ENCODE peak calls at places on chromosomes 12 and 14, in four cellular contexts. X is AG10803, P is adrenal gland, T is small intestine. U is an unnamed sample.

GRCh38 chr12:58359084-58359483 is 417.7 kb downstream of the ATP23 start:
- DNase-seq in X (peak), P (no peak), T (no peak), U (no peak)

GRCh38 chr14:65242732-65243134 is 140.4 kb upstream of the MAX start:
- DNase-seq in X (no peak), P (no peak), T (peak), U (no peak)

GRCh38 chr14:100731011-100731670 is 4.4 kb downstream of the DLK1 start:
- DNase-seq in X (no peak), P (no peak), T (no peak), U (no peak)

GRCh38 chr12:1594045-1594294 is 411 bp downstream of the FBXL14 start:
- DNase-seq in X (peak), P (peak), T (peak), U (no peak)

GRCh38 chr14:61149896-61150295 is 131.2 kb downstream of the TMEM30B start:
- DNase-seq in X (no peak), P (no peak), T (no peak), U (no peak)

GRCh38 chr14:63895510-63895909 is 42.7 kb downstream of the SYNE2 start:
- DNase-seq in X (no peak), P (no peak), T (no peak), U (no peak)

GRCh38 chr14:104732355-104732804 is 8.4 kb downstream of the ADSS1 start:
- DNase-seq in X (no peak), P (peak), T (peak), U (no peak)

GRCh38 chr14:74956000-74956279 is 543 bp upstream of the PGF start:
- DNase-seq in X (no peak), P (no peak), T (no peak), U (no peak)

GRCh38 chr12:90366286-90366685 is 588.7 kb downstream of the CCER1 start:
- DNase-seq in X (peak), P (no peak), T (no peak), U (no peak)

GRCh38 chr12:90229771-90230170 is 521.1 kb upstream of the ATP2B1 start:
- DNase-seq in X (peak), P (no peak), T (no peak), U (no peak)

GRCh38 chr12:82057770-82058169 is 298.6 kb upstream of the PPFIA2 start:
- DNase-seq in X (no peak), P (no peak), T (no peak), U (no peak)

GRCh38 chr14:101239065-101239464 is 322.2 kb upstream of the DIO3 start:
- DNase-seq in X (no peak), P (no peak), T (no peak), U (no peak)

GRCh38 chr14:63212776-63213500 is 8.7 kb downstream of the RHOJ start:
- DNase-seq in X (no peak), P (no peak), T (no peak), U (no peak)

GRCh38 chr12:21001778-21002177 is 129.2 kb upstream of the SLCO1B1 start:
- DNase-seq in X (no peak), P (no peak), T (no peak), U (no peak)

GRCh38 chr12:94721173-94721572 is 70.8 kb upstream of the TMCC3 start:
- DNase-seq in X (no peak), P (no peak), T (no peak), U (no peak)

GRCh38 chr14:51666070-51666469 is 14.4 kb downstream of the FRMD6 start:
- DNase-seq in X (no peak), P (no peak), T (no peak), U (no peak)

GRCh38 chr12:1927751-1928351 is 9.4 kb upstream of the CACNA2D4 start:
- DNase-seq in X (peak), P (peak), T (no peak), U (no peak)

GRCh38 chr12:52354197-52354596 is 13.1 kb downstream of the KRT85 start:
- DNase-seq in X (no peak), P (no peak), T (peak), U (no peak)

GRCh38 chr12:103583008-103583407 is 4.1 kb upstream of the STAB2 start:
- DNase-seq in X (no peak), P (no peak), T (no peak), U (no peak)

GRCh38 chr14:53963491-53964227 is 7.0 kb upstream of the BMP4 start:
- DNase-seq in X (no peak), P (peak), T (peak), U (no peak)

GRCh38 chr12:94553130-94553519 is 93.5 kb upstream of the CEP83 start:
- DNase-seq in X (peak), P (peak), T (no peak), U (no peak)

GRCh38 chr14:54366726-54367707 is 29.8 kb upstream of the CDKN3 start:
- DNase-seq in X (peak), P (peak), T (peak), U (no peak)

GRCh38 chr12:102093319-102093718 is 26.6 kb downstream of the NUP37 start:
- DNase-seq in X (peak), P (no peak), T (no peak), U (no peak)

GRCh38 chr14:68654471-68654941 is 138.4 kb downstream of the ZFP36L1 start:
- DNase-seq in X (no peak), P (no peak), T (no peak), U (no peak)

GRCh38 chr14:39229601-39230110 is 4.1 kb upstream of the MIA2 start:
- DNase-seq in X (no peak), P (no peak), T (no peak), U (no peak)

GRCh38 chr14:35386673-35387125 is 17.9 kb downstream of the NFKBIA start:
- DNase-seq in X (no peak), P (no peak), T (no peak), U (no peak)

GRCh38 chr14:54483848-54484247 is 4.9 kb downstream of the GMFB start:
- DNase-seq in X (no peak), P (no peak), T (no peak), U (no peak)

GRCh38 chr14:103879570-103880333 is 32.4 kb upstream of the PPP1R13B start:
- DNase-seq in X (no peak), P (peak), T (peak), U (no peak)

GRCh38 chr12:27821259-27821973 is 41.4 kb upstream of the MANSC4 start:
- DNase-seq in X (peak), P (peak), T (peak), U (peak)

GRCh38 chr14:87805315-87805723 is 187.7 kb downstream of the GALC start:
- DNase-seq in X (peak), P (peak), T (peak), U (no peak)

GRCh38 chr12:44921736-44922135 is 45.6 kb upstream of the NELL2 start:
- DNase-seq in X (no peak), P (no peak), T (no peak), U (no peak)

GRCh38 chr14:83556746-83557460 is 1973.0 kb upstream of the FLRT2 start:
- DNase-seq in X (no peak), P (no peak), T (no peak), U (no peak)

GRCh38 chr14:96102071-96102856 is 63.1 kb downstream of the C14orf132 start:
- DNase-seq in X (peak), P (no peak), T (no peak), U (no peak)

GRCh38 chr12:127944211-127944899 is 322.6 kb upstream of the TMEM132C start:
- DNase-seq in X (no peak), P (no peak), T (no peak), U (no peak)

GRCh38 chr12:70609739-70610491 is 27.3 kb downstream of the PTPRB start:
- DNase-seq in X (peak), P (peak), T (peak), U (no peak)

GRCh38 chr12:24895612-24896011 is 53.3 kb downstream of the BCAT1 start:
- DNase-seq in X (no peak), P (no peak), T (no peak), U (no peak)

GRCh38 chr14:21215879-21216251 is 53.4 kb downstream of the HNRNPC start:
- DNase-seq in X (no peak), P (no peak), T (no peak), U (no peak)

DNA sequence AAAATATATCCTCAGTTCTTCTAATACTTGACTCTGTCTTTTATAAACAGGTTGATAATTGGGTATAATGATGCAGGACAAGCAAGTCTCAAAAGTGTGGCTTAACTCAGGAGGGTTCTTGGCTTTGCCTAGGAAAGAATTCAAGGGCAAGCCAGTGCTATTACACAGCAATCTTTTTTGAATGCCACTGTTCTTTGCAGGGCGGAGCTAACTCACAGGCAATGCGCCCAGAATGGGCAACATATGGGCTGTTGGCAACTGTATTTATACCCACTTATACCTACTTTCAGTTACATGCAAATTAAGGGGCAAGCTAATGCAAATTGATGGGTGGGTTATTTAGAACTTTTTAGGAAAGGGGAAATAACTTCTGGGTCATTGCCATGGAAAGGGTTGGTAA is 85.5 kb downstream of the C12orf50 start:
- DNase-seq in X (no peak), P (no peak), T (no peak), U (no peak)
- H3K4me3 ChIP-seq in X (no peak), P (no peak), T (no peak), U (no peak)

GRCh38 chr12:110613771-110614684 is at the start of gene TCTN1:
- DNase-seq in X (peak), P (peak), T (peak), U (peak)

GRCh38 chr12:110616471-110617115 is 2.7 kb downstream of the TCTN1 start:
- DNase-seq in X (no peak), P (no peak), T (no peak), U (no peak)

GRCh38 chr12:110619534-110619953 is 5.6 kb downstream of the TCTN1 start:
- DNase-seq in X (no peak), P (no peak), T (no peak), U (no peak)

DNA sequence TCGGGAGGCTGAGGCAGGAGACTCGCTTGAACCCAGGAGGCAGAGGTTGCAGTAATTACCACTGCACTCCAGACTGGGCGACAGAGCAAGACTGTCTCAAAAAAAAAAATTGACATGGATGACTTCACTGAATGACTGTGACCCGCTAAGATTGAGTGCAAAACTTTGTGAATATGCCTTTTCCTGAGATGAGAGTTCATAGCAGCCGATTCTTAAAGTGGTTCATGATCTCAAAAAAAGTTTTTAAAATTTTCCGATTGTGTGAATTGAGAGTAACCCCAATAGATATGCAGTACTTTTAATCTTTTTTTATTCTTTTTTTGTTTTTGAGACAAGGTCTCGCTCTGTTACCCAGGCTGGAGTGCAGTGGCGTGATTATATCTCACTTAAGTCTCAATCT is 1.2 kb downstream of the TCTN1 start:
- DNase-seq in X (no peak), P (no peak), T (no peak), U (no peak)
- H3K4me3 ChIP-seq in X (no peak), P (no peak), T (no peak), U (no peak)

DNA sequence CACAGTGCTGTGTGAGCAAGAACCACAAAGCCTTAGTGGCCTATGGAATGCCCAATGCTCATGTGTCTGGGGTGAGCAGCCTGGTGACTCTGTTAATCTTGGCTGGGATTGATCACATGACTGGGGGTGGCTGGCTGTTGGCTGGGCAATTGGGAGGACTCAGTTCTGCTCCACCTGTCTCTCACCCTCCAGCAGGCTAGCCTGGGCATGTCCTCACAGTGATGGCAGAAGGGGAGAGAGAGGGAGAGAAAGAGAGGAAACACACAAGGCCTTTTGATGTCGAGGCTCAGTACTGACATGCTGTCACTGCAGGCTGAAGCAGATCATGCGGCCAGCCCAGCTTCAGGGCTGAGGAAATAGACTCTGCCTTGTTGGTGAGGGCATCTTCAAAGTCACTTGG is 136.8 kb downstream of the TBX5 start:
- DNase-seq in X (no peak), P (no peak), T (no peak), U (no peak)
- H3K4me3 ChIP-seq in X (no peak), P (no peak), T (no peak), U (no peak)

DNA sequence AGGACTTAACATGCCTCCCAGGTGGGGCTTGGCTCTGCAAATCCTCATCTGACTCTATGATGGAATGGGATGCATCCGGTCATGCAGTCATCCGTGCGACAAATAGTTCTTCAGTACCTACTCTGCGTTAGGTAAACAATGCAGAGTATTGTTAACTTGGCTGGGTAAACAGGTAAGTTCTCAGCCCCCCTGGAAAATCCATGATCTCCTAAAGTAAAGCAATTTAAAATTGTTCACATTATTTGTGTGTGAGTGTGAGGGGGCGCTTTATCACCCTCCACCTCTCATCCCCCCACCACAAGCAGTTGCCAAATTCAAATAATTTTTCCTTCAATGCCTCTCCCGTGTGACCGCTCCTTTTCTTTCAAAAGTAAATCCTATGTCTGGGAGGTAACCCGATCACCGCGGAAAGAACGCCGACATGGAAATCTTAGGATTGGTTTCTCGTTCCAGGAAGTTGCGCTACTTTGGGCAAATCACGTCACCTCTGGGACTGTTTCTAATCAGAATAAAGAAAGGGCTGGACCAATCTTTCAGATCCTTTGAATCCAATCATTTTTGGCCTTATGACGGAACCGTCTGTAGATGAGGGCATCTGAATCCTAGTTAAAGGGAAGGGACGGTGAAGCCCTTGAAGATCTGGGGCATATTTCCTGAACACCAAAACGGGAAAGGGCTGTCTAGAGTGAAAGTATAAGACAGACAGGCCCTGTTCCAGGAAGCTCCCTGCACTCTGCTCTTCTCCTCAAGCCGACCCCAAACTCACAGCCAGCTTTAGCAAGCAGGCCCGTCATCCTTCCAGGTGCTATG is 44.0 kb upstream of the SINHCAF start:
- DNase-seq in X (peak), P (peak), T (peak), U (no peak)
- H3K4me3 ChIP-seq in X (peak), P (peak), T (no peak), U (no peak)

GRCh38 chr12:47757840-47758583 is 668 bp downstream of the RAPGEF3 start:
- DNase-seq in X (no peak), P (no peak), T (no peak), U (no peak)

GRCh38 chr12:47755655-47756562 is 2.8 kb downstream of the RAPGEF3 start:
- DNase-seq in X (no peak), P (no peak), T (peak), U (no peak)

GRCh38 chr12:47758834-47759690 is at the start of gene RAPGEF3:
- DNase-seq in X (peak), P (peak), T (peak), U (no peak)

GRCh38 chr12:47758584-47758833 is 171 bp downstream of the RAPGEF3 start:
- DNase-seq in X (no peak), P (no peak), T (no peak), U (no peak)

GRCh38 chr12:47757360-47757839 is 1.3 kb downstream of the RAPGEF3 start:
- DNase-seq in X (no peak), P (no peak), T (no peak), U (no peak)
- H3K4me3 ChIP-seq in X (peak), P (peak), T (no peak), U (no peak)

DNA sequence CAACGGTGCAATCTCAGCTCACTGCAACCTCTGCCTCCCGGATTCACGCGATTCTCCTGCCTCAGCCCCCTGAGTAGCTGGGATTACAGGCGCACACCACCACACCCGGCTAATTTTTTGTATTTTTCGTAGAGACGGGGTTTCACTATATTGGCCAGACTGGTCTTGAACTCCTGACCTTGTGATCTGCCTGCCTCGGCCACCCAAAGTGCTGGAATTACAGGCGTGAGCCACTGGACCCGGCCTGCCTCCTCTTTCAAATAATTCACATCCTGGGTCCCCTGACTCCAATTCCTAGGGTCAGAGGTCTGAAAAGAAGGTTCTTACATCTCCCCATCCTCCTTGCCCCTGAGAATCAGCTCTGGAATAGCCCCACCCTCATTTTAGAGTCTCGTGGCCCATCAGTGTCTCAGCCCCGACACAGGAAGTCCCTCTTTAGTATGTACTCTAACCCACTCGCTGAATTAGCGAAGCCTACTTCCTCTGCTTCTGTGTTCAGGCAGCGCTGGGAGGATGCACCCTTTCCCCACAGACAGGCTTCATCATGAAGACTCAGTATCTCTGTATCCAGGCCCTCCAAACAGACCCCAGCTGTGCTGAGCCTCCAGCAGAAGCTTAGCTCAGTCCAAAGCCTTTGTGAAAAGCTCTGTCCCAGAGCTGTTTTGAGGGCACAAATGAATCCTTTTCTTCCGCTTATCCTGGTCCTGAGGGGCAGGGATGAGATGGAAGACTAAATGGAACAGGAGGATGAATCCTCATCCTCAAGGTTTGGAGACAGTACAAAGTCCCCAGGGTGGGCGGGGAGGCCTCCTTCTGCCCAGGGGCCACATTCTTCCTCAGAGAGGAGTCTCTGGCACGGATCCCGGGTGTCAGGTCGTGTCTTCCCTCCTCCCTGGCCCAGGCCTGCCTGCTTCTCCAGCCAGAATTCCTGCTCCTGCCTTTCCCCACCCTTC is 3.5 kb downstream of the LPAR5 start:
- DNase-seq in X (no peak), P (no peak), T (peak), U (no peak)
- H3K4me3 ChIP-seq in X (no peak), P (no peak), T (no peak), U (peak)

DNA sequence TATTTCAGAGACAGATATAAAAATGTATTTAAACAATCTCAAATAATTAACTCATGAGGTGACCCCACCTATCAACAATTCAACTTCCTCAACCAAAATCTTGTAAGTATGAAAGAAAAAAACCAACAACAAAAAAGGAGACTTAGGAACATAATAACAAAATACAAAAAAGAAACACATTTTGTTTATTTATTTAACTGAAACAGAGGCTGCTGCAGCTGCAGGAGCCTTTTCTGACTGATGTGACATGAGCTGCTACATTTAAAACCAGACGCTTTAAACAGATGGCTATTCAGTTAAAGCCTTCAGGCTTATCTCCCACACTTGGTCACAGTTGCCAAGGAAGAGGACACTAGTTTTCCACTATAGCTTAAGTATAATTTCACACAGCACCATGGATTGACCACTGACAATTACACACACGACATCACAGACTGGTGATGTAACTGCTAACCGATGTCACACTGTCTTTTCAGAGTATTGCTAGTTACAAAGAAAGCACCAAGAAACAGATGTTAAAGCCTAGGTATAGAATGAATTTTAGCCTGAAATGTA is 113.2 kb downstream of the MED13L start:
- DNase-seq in X (no peak), P (no peak), T (no peak), U (no peak)
- H3K4me3 ChIP-seq in X (no peak), P (no peak), T (no peak), U (no peak)

GRCh38 chr12:85445060-85445938 is 165.3 kb downstream of the ALX1 start:
- DNase-seq in X (no peak), P (no peak), T (peak), U (no peak)

GRCh38 chr12:85441025-85441424 is 161.0 kb downstream of the ALX1 start:
- DNase-seq in X (no peak), P (no peak), T (no peak), U (no peak)

GRCh38 chr12:85440273-85440672 is 160.3 kb downstream of the ALX1 start:
- DNase-seq in X (no peak), P (no peak), T (peak), U (no peak)

GRCh38 chr12:85441740-85442139 is 161.7 kb downstream of the ALX1 start:
- DNase-seq in X (peak), P (no peak), T (peak), U (no peak)
- H3K4me3 ChIP-seq in X (no peak), P (no peak), T (no peak), U (no peak)